ENCODE peak calls at places on chromosomes 4 and X, in six cellular contexts. One of them, this sample, is unnamed.

GRCh38 chr4:165788686-165789463 is 84.2 kb upstream of the TLL1 start:
- DNase-seq in tibial artery: no peak
- DNase-seq in fibroblast of villous mesenchyme: no peak
- DNase-seq in choroid plexus epithelial cell: no peak
- DNase-seq in uterus: no peak
- DNase-seq in GM13977: no peak
- DNase-seq in this sample: no peak

GRCh38 chr4:16682996-16683395 is 215.4 kb downstream of the LDB2 start:
- DNase-seq in GM13977: no peak
- DNase-seq in tibial artery: no peak
- DNase-seq in choroid plexus epithelial cell: no peak
- DNase-seq in uterus: no peak
- DNase-seq in fibroblast of villous mesenchyme: peak; percentile 80
- DNase-seq in this sample: no peak

GRCh38 chr4:55256787-55257186 is 89.3 kb upstream of the SRD5A3 start:
- DNase-seq in choroid plexus epithelial cell: peak; percentile 10
- DNase-seq in uterus: peak; percentile 28
- DNase-seq in GM13977: no peak
- DNase-seq in tibial artery: no peak
- DNase-seq in fibroblast of villous mesenchyme: no peak
- DNase-seq in this sample: no peak

GRCh38 chr4:3461515-3462291 is 1.4 kb upstream of the DOK7 start:
- DNase-seq in uterus: no peak
- DNase-seq in tibial artery: no peak
- DNase-seq in choroid plexus epithelial cell: no peak
- DNase-seq in fibroblast of villous mesenchyme: no peak
- DNase-seq in GM13977: no peak
- DNase-seq in this sample: no peak

GRCh38 chrX:31038585-31039326 is 33.1 kb downstream of the FTHL17 start:
- DNase-seq in choroid plexus epithelial cell: peak; percentile 63
- DNase-seq in uterus: peak; percentile 15
- DNase-seq in GM13977: peak; percentile 38
- DNase-seq in tibial artery: peak; percentile 20
- DNase-seq in fibroblast of villous mesenchyme: peak; percentile 54
- DNase-seq in this sample: peak; percentile 27

GRCh38 chr4:1982124-1983052 is 26.4 kb downstream of the NELFA start:
- DNase-seq in GM13977: no peak
- DNase-seq in tibial artery: no peak
- DNase-seq in uterus: no peak
- DNase-seq in choroid plexus epithelial cell: no peak
- DNase-seq in fibroblast of villous mesenchyme: no peak
- DNase-seq in this sample: no peak

GRCh38 chr4:133565379-133565778 is 416.3 kb downstream of the PCDH10 start:
- DNase-seq in uterus: no peak
- DNase-seq in GM13977: no peak
- DNase-seq in choroid plexus epithelial cell: peak; percentile 90
- DNase-seq in fibroblast of villous mesenchyme: peak; percentile 24
- DNase-seq in tibial artery: no peak
- DNase-seq in this sample: no peak

GRCh38 chr4:11428161-11428700 is 463 bp downstream of the HS3ST1 start:
- DNase-seq in choroid plexus epithelial cell: no peak
- DNase-seq in GM13977: peak; percentile 31
- DNase-seq in fibroblast of villous mesenchyme: no peak
- DNase-seq in tibial artery: no peak
- DNase-seq in uterus: no peak
- DNase-seq in this sample: peak; percentile 42

GRCh38 chrX:68999351-68999750 is 165.9 kb downstream of the PJA1 start:
- DNase-seq in uterus: no peak
- DNase-seq in tibial artery: no peak
- DNase-seq in GM13977: no peak
- DNase-seq in fibroblast of villous mesenchyme: no peak
- DNase-seq in choroid plexus epithelial cell: no peak
- DNase-seq in this sample: no peak

GRCh38 chrX:30039768-30040167 is 175.6 kb upstream of the MAGEB2 start:
- DNase-seq in GM13977: no peak
- DNase-seq in fibroblast of villous mesenchyme: peak; percentile 44
- DNase-seq in choroid plexus epithelial cell: peak; percentile 66
- DNase-seq in tibial artery: no peak
- DNase-seq in uterus: no peak
- DNase-seq in this sample: no peak

GRCh38 chr4:83392562-83392961 is 57.9 kb upstream of the HPSE start:
- DNase-seq in uterus: no peak
- DNase-seq in choroid plexus epithelial cell: peak; percentile 3
- DNase-seq in tibial artery: no peak
- DNase-seq in GM13977: no peak
- DNase-seq in fibroblast of villous mesenchyme: no peak
- DNase-seq in this sample: no peak

DNA sequence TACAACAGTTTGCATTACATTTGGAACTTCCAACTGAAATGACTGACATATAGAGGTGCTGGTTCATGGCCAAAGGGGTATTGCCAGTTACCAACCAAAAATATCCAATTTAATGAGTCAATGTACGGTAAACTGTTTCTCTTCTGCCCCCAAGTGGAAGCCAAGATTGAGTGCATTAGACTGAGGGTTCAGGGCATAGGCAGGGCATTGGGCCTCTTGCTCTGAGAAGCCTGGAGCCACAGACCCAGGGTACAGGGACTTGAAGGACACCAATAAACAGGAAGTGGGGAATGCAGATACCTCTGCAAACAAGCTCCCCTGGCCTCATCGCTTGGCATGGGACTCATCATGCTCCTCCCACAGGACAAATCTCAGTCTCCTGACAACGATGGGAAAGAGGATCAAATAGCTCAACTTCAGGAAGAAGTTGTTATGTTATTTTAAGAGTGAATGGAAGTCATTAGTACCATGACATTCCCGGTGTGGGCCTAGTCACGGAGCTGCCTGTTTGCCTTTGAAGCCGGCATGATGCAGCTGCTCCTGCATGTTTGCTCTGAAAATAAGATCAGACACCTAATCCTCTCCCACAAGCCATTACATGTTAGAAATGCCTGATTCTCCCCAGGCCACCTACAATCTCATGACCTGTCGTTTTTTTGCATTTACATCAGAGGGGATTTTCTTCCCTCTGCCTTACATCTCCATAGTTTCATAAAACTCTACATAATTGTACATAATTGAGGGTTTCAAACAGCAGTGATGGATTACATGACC is 224.2 kb downstream of the RCHY1 start:
- DNase-seq in GM13977: peak; percentile 27
- DNase-seq in uterus: no peak
- DNase-seq in fibroblast of villous mesenchyme: peak; percentile 54
- DNase-seq in choroid plexus epithelial cell: no peak
- DNase-seq in tibial artery: no peak
- DNase-seq in this sample: peak; percentile 6
- TF ChIP-seq CTCF in GM13977: peak; percentile 68
- TF ChIP-seq CTCF in uterus: no peak
- TF ChIP-seq CTCF in fibroblast of villous mesenchyme: peak; percentile 69
- TF ChIP-seq CTCF in choroid plexus epithelial cell: no peak
- TF ChIP-seq CTCF in tibial artery: no peak
- TF ChIP-seq CTCF in this sample: peak; percentile 47

DNA sequence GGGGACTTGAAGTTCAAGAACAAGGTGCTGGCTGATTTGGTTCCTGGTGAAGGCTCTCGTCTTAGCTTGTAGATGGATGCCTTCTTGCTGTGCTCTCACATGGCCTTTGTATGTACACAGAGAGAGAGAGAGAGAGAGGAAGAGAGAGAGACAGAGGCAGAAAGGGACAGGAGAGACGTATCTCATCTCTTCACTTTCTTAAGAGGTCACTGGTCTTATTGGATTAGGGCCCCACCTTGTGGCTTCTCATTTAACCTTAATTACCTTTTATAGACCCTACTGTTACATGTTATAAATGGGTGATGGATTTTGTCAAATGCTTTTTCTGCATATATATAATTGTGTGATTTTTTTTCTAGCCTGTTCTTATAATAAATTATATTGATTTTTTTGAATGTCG is 1444.2 kb downstream of the ADGRL3 start:
- DNase-seq in fibroblast of villous mesenchyme: no peak
- DNase-seq in uterus: no peak
- DNase-seq in tibial artery: no peak
- DNase-seq in choroid plexus epithelial cell: peak; percentile 43
- DNase-seq in GM13977: no peak
- DNase-seq in this sample: no peak
- TF ChIP-seq CTCF in fibroblast of villous mesenchyme: no peak
- TF ChIP-seq CTCF in uterus: no peak
- TF ChIP-seq CTCF in tibial artery: no peak
- TF ChIP-seq CTCF in choroid plexus epithelial cell: no peak
- TF ChIP-seq CTCF in GM13977: peak; percentile 47
- TF ChIP-seq CTCF in this sample: no peak

GRCh38 chr4:153788419-153789276 is at the start of gene SFRP2:
- DNase-seq in fibroblast of villous mesenchyme: no peak
- DNase-seq in tibial artery: peak; percentile 47
- DNase-seq in choroid plexus epithelial cell: no peak
- DNase-seq in GM13977: no peak
- DNase-seq in uterus: no peak
- DNase-seq in this sample: peak; percentile 34

GRCh38 chr4:153792007-153792892 is 3.4 kb upstream of the SFRP2 start:
- DNase-seq in choroid plexus epithelial cell: peak; percentile 37
- DNase-seq in tibial artery: peak; percentile 62
- DNase-seq in fibroblast of villous mesenchyme: peak; percentile 60
- DNase-seq in uterus: no peak
- DNase-seq in GM13977: peak; percentile 43
- DNase-seq in this sample: peak; percentile 49

GRCh38 chr4:153789741-153790651 is 1.1 kb upstream of the SFRP2 start:
- DNase-seq in uterus: no peak
- DNase-seq in fibroblast of villous mesenchyme: no peak
- DNase-seq in choroid plexus epithelial cell: no peak
- DNase-seq in GM13977: no peak
- DNase-seq in tibial artery: peak; percentile 23
- DNase-seq in this sample: peak; percentile 26

GRCh38 chr4:153792893-153793227 is 4.0 kb upstream of the SFRP2 start:
- DNase-seq in uterus: no peak
- DNase-seq in fibroblast of villous mesenchyme: no peak
- DNase-seq in tibial artery: no peak
- DNase-seq in GM13977: no peak
- DNase-seq in choroid plexus epithelial cell: no peak
- DNase-seq in this sample: no peak

DNA sequence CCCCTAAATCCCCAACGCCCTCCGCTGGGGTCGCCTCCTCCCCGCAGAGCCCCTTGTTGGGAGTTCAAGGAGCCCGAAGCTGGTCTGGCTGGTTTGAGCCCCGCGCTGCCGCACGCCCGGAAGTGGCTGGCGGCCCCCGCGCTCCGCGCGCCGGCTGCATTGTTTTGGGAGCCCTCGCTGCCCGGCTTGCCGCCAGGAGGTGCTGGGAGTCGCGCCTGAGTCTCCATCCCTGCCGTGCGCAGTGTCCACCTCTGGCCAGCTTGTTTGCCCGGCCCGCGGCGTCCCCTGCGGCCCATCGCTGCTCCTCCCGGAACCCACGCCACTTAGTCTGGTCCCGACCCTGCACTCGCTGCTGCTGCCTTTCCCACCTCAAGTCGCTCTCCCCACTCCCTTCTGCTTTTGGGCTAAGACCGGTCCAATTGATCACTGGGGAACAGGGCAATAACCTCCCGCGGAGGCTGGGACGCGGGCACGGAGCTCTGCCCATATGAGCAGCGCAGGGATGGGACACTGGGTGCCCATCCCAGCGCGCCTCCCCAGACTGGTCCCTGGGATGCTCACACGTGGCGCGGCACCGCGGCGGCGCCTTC is 2.2 kb upstream of the SFRP2 start:
- DNase-seq in uterus: no peak
- DNase-seq in GM13977: peak; percentile 66
- DNase-seq in tibial artery: peak; percentile 55
- DNase-seq in fibroblast of villous mesenchyme: no peak
- DNase-seq in choroid plexus epithelial cell: peak; percentile 13
- DNase-seq in this sample: peak; percentile 60
- TF ChIP-seq CTCF in uterus: no peak
- TF ChIP-seq CTCF in GM13977: peak; percentile 28
- TF ChIP-seq CTCF in tibial artery: no peak
- TF ChIP-seq CTCF in fibroblast of villous mesenchyme: peak; percentile 7
- TF ChIP-seq CTCF in choroid plexus epithelial cell: peak; percentile 34
- TF ChIP-seq CTCF in this sample: no peak

GRCh38 chr4:185896832-185897475 is 85.0 kb upstream of the SORBS2 start:
- DNase-seq in tibial artery: no peak
- DNase-seq in choroid plexus epithelial cell: no peak
- DNase-seq in uterus: no peak
- DNase-seq in fibroblast of villous mesenchyme: no peak
- DNase-seq in GM13977: no peak
- DNase-seq in this sample: no peak
- TF ChIP-seq CTCF in tibial artery: no peak
- TF ChIP-seq CTCF in choroid plexus epithelial cell: no peak
- TF ChIP-seq CTCF in uterus: no peak
- TF ChIP-seq CTCF in fibroblast of villous mesenchyme: no peak
- TF ChIP-seq CTCF in GM13977: no peak
- TF ChIP-seq CTCF in this sample: no peak